ENCODE peak calls at places on chromosomes 4 and X, in six cellular contexts. W is LoVo; R is HL-60; U is naive thymus-derived CD4-positive, alpha-beta T cell; O is Ammon's horn; H is kidney tubule cell. F is an unnamed sample.

GRCh38 chrX:123959281-123960063 is 2.0 kb upstream of the STAG2 start:
- DNase-seq in U (peak), O (peak), R (peak), H (peak), W (peak), F (peak)

GRCh38 chrX:138775501-138775900 is 64.0 kb upstream of the FGF13 start:
- DNase-seq in R (no peak), H (peak), O (peak), U (no peak), W (no peak), F (peak)

GRCh38 chrX:53281321-53281822 is at the start of gene IQSEC2:
- DNase-seq in R (peak), U (no peak), O (peak), W (peak), H (peak), F (peak)

GRCh38 chr4:64617813-64618212 is 208.6 kb upstream of the TECRL start:
- DNase-seq in H (peak), U (no peak), O (peak), R (no peak), W (peak), F (peak)

GRCh38 chrX:153974003-153974725 is 1.6 kb downstream of the TMEM187 start:
- DNase-seq in W (no peak), H (no peak), U (no peak), R (peak), O (no peak), F (no peak)

GRCh38 chrX:22365460-22365859 is 92.7 kb downstream of the CBLL2 start:
- DNase-seq in H (peak), O (no peak), W (peak), R (no peak), U (no peak), F (no peak)

GRCh38 chrX:131068945-131069719 is 11.0 kb downstream of the ARHGAP36 start:
- DNase-seq in H (peak), U (no peak), R (peak), O (peak), W (no peak), F (peak)

GRCh38 chr4:25795566-25796454 is 67.0 kb downstream of the SEL1L3 start:
- DNase-seq in O (no peak), R (no peak), H (peak), U (no peak), W (no peak), F (no peak)

GRCh38 chr4:76233088-76233487 is 18.4 kb upstream of the FAM47E start:
- DNase-seq in H (no peak), W (no peak), R (no peak), U (no peak), O (no peak), F (no peak)

GRCh38 chrX:130174051-130174704 is 2.4 kb downstream of the RAB33A start:
- DNase-seq in H (peak), R (no peak), O (no peak), W (peak), U (no peak), F (peak)

GRCh38 chrX:53186363-53186762 is 38.6 kb downstream of the KDM5C start:
- DNase-seq in U (no peak), R (no peak), H (peak), W (peak), O (no peak), F (no peak)

GRCh38 chr4:40055873-40056721 is 553 bp upstream of the N4BP2 start:
- DNase-seq in R (peak), O (peak), U (peak), H (peak), W (peak), F (peak)

GRCh38 chr4:78662661-78663060 is 111.1 kb downstream of the ANXA3 start:
- DNase-seq in O (no peak), R (no peak), H (no peak), W (no peak), U (no peak), F (no peak)

GRCh38 chr4:122584517-122584916 is 36.3 kb downstream of the IL21 start:
- DNase-seq in O (peak), R (no peak), W (no peak), H (peak), U (no peak), F (peak)

GRCh38 chr4:8409271-8410065 is 31.1 kb downstream of the ACOX3 start:
- DNase-seq in R (peak), W (no peak), H (no peak), U (peak), O (no peak), F (no peak)

GRCh38 chr4:167475951-167476350 is 241.7 kb upstream of the SPOCK3 start:
- DNase-seq in H (no peak), O (no peak), R (no peak), W (no peak), U (no peak), F (no peak)

GRCh38 chrX:109940411-109940810 is 62.5 kb upstream of the TMEM164 start:
- DNase-seq in R (no peak), O (no peak), U (no peak), W (no peak), H (peak), F (no peak)

GRCh38 chr4:6474053-6474568 is 1.7 kb upstream of the PPP2R2C start:
- DNase-seq in R (no peak), H (no peak), O (no peak), U (no peak), W (no peak), F (no peak)

GRCh38 chrX:373641-374471 is 12.9 kb downstream of the PPP2R3B start:
- DNase-seq in O (no peak), H (no peak), W (no peak), U (no peak), R (no peak), F (no peak)